ENCODE peak calls at places on chromosomes 16 and 17, in five cellular contexts. D is fibroblast of lung; S is stomach; E is left lung; O is CD8-positive, alpha-beta memory T cell. F is an unnamed sample. For H3K9me3, the result is how much of the 10 kb centered on the place peaks cover.

GRCh38 chr17:10182785-10183184 is 15.6 kb downstream of the GAS7 start:
- DNase-seq in D (no peak), S (no peak), E (no peak), O (no peak), F (no peak)

GRCh38 chr17:66726846-66727245 is 108.1 kb upstream of the CACNG5 start:
- DNase-seq in D (no peak), S (no peak), E (no peak), O (no peak), F (no peak)

GRCh38 chr17:63697341-63698286 is 2.3 kb downstream of the LIMD2 start:
- DNase-seq in D (no peak), S (peak), E (peak), O (peak), F (peak)

GRCh38 chr16:48916566-48916965 is 306.6 kb upstream of the N4BP1 start:
- DNase-seq in D (no peak), S (no peak), E (no peak), O (no peak), F (no peak)

GRCh38 chr17:48814504-48814903 is 2.5 kb downstream of the TTLL6 start:
- DNase-seq in D (peak), S (peak), E (no peak), O (peak), F (peak)

GRCh38 chr16:29820271-29820701 is at the start of gene MVP:
- DNase-seq in D (peak), S (peak), E (peak), O (peak), F (peak)

GRCh38 chr16:51392651-51393187 is 241.6 kb upstream of the SALL1 start:
- DNase-seq in D (peak), S (no peak), E (no peak), O (no peak), F (no peak)

GRCh38 chr16:1680361-1680760 is 2.3 kb downstream of the JPT2 start:
- DNase-seq in D (no peak), S (no peak), E (no peak), O (no peak), F (no peak)

GRCh38 chr17:30299000-30299399 is 7.3 kb upstream of the BLMH start:
- DNase-seq in D (peak), S (no peak), E (no peak), O (no peak), F (peak)

GRCh38 chr16:3479654-3480216 is 15.6 kb downstream of the C16orf90 start:
- DNase-seq in D (no peak), S (no peak), E (no peak), O (no peak), F (no peak)

GRCh38 chr16:19822534-19822933 is 62.1 kb downstream of the GPRC5B start:
- DNase-seq in D (peak), S (no peak), E (no peak), O (no peak), F (no peak)

GRCh38 chr17:36534117-36534880 is at the start of gene MYO19:
- DNase-seq in D (peak), S (peak), E (peak), O (no peak), F (peak)

GRCh38 chr17:45775576-45776011 is 8.5 kb upstream of the CRHR1 start:
- DNase-seq in D (no peak), S (peak), E (peak), O (no peak), F (no peak)

GRCh38 chr17:55296699-55297098 is 31.9 kb downstream of the HLF start:
- DNase-seq in D (no peak), S (no peak), E (no peak), O (no peak), F (no peak)

GRCh38 chr17:40900819-40901356 is 15.8 kb upstream of the KRT20 start:
- DNase-seq in D (no peak), S (no peak), E (no peak), O (no peak), F (no peak)

GRCh38 chr16:67801889-67802288 is 4.5 kb downstream of the RANBP10 start:
- DNase-seq in D (no peak), S (no peak), E (peak), O (peak), F (no peak)

GRCh38 chr16:23537390-23537789 is 19.8 kb downstream of the EARS2 start:
- DNase-seq in D (no peak), S (no peak), E (no peak), O (no peak), F (no peak)

GRCh38 chr17:50257574-50258224 is 16.6 kb upstream of the TMEM92 start:
- DNase-seq in D (no peak), S (no peak), E (no peak), O (no peak), F (no peak)

GRCh38 chr16:12729448-12729847 is 74.2 kb downstream of the CPPED1 start:
- DNase-seq in D (peak), S (no peak), E (no peak), O (no peak), F (no peak)

GRCh38 chr17:35733366-35733765 is 1.9 kb downstream of the RASL10B start:
- DNase-seq in D (no peak), S (no peak), E (no peak), O (no peak), F (no peak)

GRCh38 chr16:68781784-68782183 is 44.7 kb downstream of the CDH1 start:
- DNase-seq in D (no peak), S (no peak), E (no peak), O (no peak), F (no peak)

GRCh38 chr16:3609895-3610697 is 1.3 kb downstream of the SLX4 start:
- DNase-seq in D (no peak), S (no peak), E (no peak), O (no peak), F (no peak)

GRCh38 chr16:66740533-66740932 is 10.9 kb downstream of the DYNC1LI2 start:
- DNase-seq in D (peak), S (peak), E (no peak), O (no peak), F (no peak)

GRCh38 chr17:351436-351713 is 1.2 kb downstream of the RPH3AL start:
- DNase-seq in D (no peak), S (no peak), E (no peak), O (no peak), F (no peak)

GRCh38 chr16:57740423-57741071 is 5.0 kb downstream of the KATNB1 start:
- DNase-seq in D (no peak), S (no peak), E (no peak), O (no peak), F (no peak)

GRCh38 chr17:42509409-42509808 is 26.6 kb upstream of the NAGLU start:
- DNase-seq in D (no peak), S (no peak), E (no peak), O (no peak), F (no peak)

GRCh38 chr17:19706791-19707727 is 9.3 kb downstream of the SLC47A2 start:
- DNase-seq in D (no peak), S (no peak), E (peak), O (no peak), F (no peak)

GRCh38 chr16:50584033-50584722 is 36.0 kb downstream of the NKD1 start:
- DNase-seq in D (no peak), S (no peak), E (no peak), O (no peak), F (no peak)

GRCh38 chr16:85490971-85491771 is 122.0 kb upstream of the GSE1 start:
- DNase-seq in D (no peak), S (peak), E (no peak), O (peak), F (no peak)

DNA sequence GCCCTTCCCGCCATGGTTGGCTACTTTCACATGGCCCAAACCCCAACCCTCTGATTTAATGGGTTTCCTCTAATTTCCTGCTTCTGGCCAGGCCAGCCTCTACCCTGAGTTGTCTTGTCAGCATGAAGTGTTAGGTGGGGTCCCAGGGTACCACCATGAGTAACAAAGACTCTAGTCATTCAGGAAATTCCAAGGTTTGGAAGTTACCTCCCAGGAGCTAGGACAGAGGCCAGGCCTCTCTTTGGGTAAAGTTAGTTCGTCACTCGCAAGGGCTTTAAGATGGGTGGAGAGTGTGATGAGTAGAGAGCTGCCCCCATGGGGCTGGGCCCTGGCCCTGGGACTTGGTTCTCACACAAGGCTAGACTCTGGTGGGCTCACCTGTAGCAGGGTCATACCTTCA is 54.6 kb downstream of the PLD6 start:
- DNase-seq in D (no peak), S (no peak), E (no peak), O (no peak), F (no peak)
- H3K27ac ChIP-seq in D (peak), S (no peak), E (peak), O (no peak), F (no peak)

GRCh38 chr16:35691057-35691456 is 2231.6 kb downstream of the TP53TG3F start:
- DNase-seq in D (no peak), S (no peak), E (no peak), O (no peak), F (no peak)
- H3K9me3 ChIP-seq in D (under half), S (half or more), E (half or more), O (under half), F (under half)

GRCh38 chr17:79802039-79802735 is 5.3 kb upstream of the CBX8 start:
- DNase-seq in D (no peak), S (no peak), E (no peak), O (no peak), F (no peak)
- H3K27ac ChIP-seq in D (no peak), S (no peak), E (no peak), O (no peak), F (no peak)

GRCh38 chr16:31664683-31665482 is 137.2 kb downstream of the AHSP start:
- DNase-seq in D (no peak), S (no peak), E (no peak), O (no peak), F (no peak)
- H3K9me3 ChIP-seq in D (under half), S (under half), E (under half), O (under half), F (under half)

DNA sequence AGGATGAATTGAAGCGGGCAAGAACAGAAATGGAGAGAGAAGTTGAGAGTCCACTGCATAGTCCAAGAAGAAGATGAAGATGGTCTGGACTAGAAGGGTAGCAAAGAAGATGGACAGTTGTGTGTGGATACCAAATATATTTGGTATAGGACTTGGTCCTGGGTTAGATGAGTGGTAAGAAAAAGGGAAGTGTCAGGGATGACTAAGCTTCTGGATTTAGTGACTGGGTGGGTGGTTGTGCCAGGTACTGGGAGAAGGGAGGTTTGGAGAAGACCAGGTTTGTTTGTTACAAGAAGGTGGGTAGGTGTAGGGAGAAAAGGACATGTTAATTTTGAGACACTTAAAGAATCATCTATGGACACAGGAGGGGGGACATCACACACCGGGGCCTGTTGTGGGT is 5.4 kb downstream of the VMP1 start:
- DNase-seq in D (no peak), S (no peak), E (no peak), O (no peak), F (no peak)
- H3K27ac ChIP-seq in D (no peak), S (no peak), E (no peak), O (no peak), F (no peak)

DNA sequence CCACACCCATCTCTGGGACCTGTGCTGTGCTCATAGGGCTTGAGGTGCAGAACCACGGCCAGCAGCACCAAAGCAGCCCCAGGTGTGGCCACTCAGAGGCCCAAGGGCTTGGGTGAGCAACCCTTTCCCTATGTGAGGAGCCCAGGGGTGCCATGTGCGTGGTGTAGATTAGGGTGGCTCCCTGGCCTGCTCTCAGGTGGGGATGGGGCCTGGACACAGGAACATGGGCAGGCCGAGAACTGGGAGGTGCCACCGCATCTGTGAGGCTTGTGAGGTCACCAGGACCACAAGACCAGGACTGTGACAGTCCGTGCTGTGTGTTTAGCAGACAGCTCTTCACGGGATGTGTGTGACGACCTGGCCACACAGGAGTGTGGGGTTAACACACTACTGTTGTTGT is 103.5 kb upstream of the ZNF750 start:
- DNase-seq in D (no peak), S (no peak), E (peak), O (no peak), F (no peak)
- H3K9me3 ChIP-seq in D (under half), S (under half), E (under half), O (under half), F (under half)

GRCh38 chr16:8989099-8989878 is 25.6 kb upstream of the USP7 start:
- DNase-seq in D (no peak), S (no peak), E (no peak), O (no peak), F (no peak)
- H3K27ac ChIP-seq in D (no peak), S (no peak), E (no peak), O (no peak), F (no peak)

F was measured in naive thymus-derived CD4-positive, alpha-beta T cell.